ENCODE peak calls at places on chromosome 22, in four cellular contexts. One of them, this sample, is unnamed.

GRCh38 chr22:41290262-41291221 is 4.6 kb upstream of the RANGAP1 start:
- DNase-seq in NAMALWA: no peak
- DNase-seq in HuH-7.5: no peak
- DNase-seq in HAP-1: peak
- DNase-seq in this sample: no peak

GRCh38 chr22:19514831-19515565 is 9.2 kb downstream of the CLDN5 start:
- DNase-seq in NAMALWA: no peak
- DNase-seq in HuH-7.5: no peak
- DNase-seq in HAP-1: no peak
- DNase-seq in this sample: no peak

GRCh38 chr22:44191036-44191454 is 10.3 kb downstream of the PARVG start:
- DNase-seq in NAMALWA: no peak
- DNase-seq in HuH-7.5: no peak
- DNase-seq in HAP-1: no peak
- DNase-seq in this sample: no peak

GRCh38 chr22:40238425-40239344 is 61.0 kb downstream of the TNRC6B start:
- DNase-seq in NAMALWA: no peak
- DNase-seq in HuH-7.5: no peak
- DNase-seq in HAP-1: no peak
- DNase-seq in this sample: no peak

GRCh38 chr22:41382098-41382578 is 396 bp downstream of the TEF start:
- DNase-seq in NAMALWA: peak
- DNase-seq in HuH-7.5: peak
- DNase-seq in HAP-1: peak
- DNase-seq in this sample: peak

GRCh38 chr22:22721681-22722309 is 77.4 kb downstream of the GGTLC2 start:
- DNase-seq in NAMALWA: no peak
- DNase-seq in HuH-7.5: no peak
- DNase-seq in HAP-1: no peak
- DNase-seq in this sample: no peak

GRCh38 chr22:29780220-29780619 is 13.1 kb downstream of the UQCR10 start:
- DNase-seq in NAMALWA: no peak
- DNase-seq in HuH-7.5: no peak
- DNase-seq in HAP-1: no peak
- DNase-seq in this sample: no peak

GRCh38 chr22:22343603-22344276 is 99.2 kb downstream of the VPREB1 start:
- DNase-seq in NAMALWA: no peak
- DNase-seq in HuH-7.5: no peak
- DNase-seq in HAP-1: no peak
- DNase-seq in this sample: no peak

GRCh38 chr22:49971232-49972162 is 10.9 kb downstream of the PIM3 start:
- DNase-seq in NAMALWA: peak
- DNase-seq in HuH-7.5: peak
- DNase-seq in HAP-1: peak
- DNase-seq in this sample: no peak

GRCh38 chr22:20061481-20061861 is 18.6 kb upstream of the DGCR8 start:
- DNase-seq in NAMALWA: no peak
- DNase-seq in HuH-7.5: no peak
- DNase-seq in HAP-1: no peak
- DNase-seq in this sample: no peak

GRCh38 chr22:44437493-44438015 is 60.5 kb downstream of the RTL6 start:
- DNase-seq in NAMALWA: no peak
- DNase-seq in HuH-7.5: no peak
- DNase-seq in HAP-1: no peak
- DNase-seq in this sample: no peak

This sample was measured in cerebellar cortex.